ENCODE peak calls at places on chromosomes 13 and 19, in ten cellular contexts. D is germinal center; M is Calu3; T is IMR-90; L is mucosa of descending colon; G is A673; Y is CD4-positive, alpha-beta T cell; F is AG20443; U is neural crest cell; W is stimulated activated CD4-positive, alpha-beta T cell treated with anti-CD3 and anti-CD28 coated beads, Interleukin-1b, Interleukin-23, amount 100 ng/mL, for 24 hours. E is an unnamed sample.

GRCh38 chr19:49473868-49474544 is at the start of gene FLT3LG:
- DNase-seq in D (peak; percentile 92), M (peak; percentile 86), T (peak; percentile 69), L (peak; percentile 81), G (peak; percentile 86), Y (peak; percentile 93), F (peak; percentile 94), U (peak; percentile 61), W (peak; percentile 84), E (peak; percentile 89)

GRCh38 chr13:80695841-80696240 is 354.9 kb upstream of the SPRY2 start:
- DNase-seq in D (no peak), M (no peak), T (no peak), L (no peak), G (no peak), Y (no peak), F (no peak), U (no peak), W (no peak), E (no peak)

GRCh38 chr13:60754211-60754610 is 357.2 kb downstream of the TDRD3 start:
- DNase-seq in D (no peak), M (no peak), T (no peak), L (no peak), G (peak; percentile 58), Y (no peak), F (no peak), U (no peak), W (no peak), E (no peak)

GRCh38 chr19:57031156-57031555 is 88.6 kb upstream of the USP29 start:
- DNase-seq in D (no peak), M (no peak), T (no peak), L (no peak), G (no peak), Y (no peak), F (no peak), U (no peak), W (no peak), E (no peak)

GRCh38 chr13:34750078-34750703 is 191.9 kb upstream of the NBEA start:
- DNase-seq in D (no peak), M (no peak), T (no peak), L (peak; percentile 35), G (no peak), Y (no peak), F (peak; percentile 51), U (no peak), W (no peak), E (no peak)

GRCh38 chr13:52130641-52131040 is 1.8 kb upstream of the NEK5 start:
- DNase-seq in D (no peak), M (no peak), T (no peak), L (no peak), G (no peak), Y (no peak), F (no peak), U (no peak), W (no peak), E (no peak)

GRCh38 chr19:13741893-13742292 is 22.4 kb upstream of the MRI1 start:
- DNase-seq in D (no peak), M (no peak), T (no peak), L (no peak), G (no peak), Y (no peak), F (no peak), U (no peak), W (no peak), E (no peak)

GRCh38 chr13:71513414-71514063 is 353.5 kb downstream of the DACH1 start:
- DNase-seq in D (no peak), M (no peak), T (no peak), L (peak; percentile 3), G (no peak), Y (no peak), F (no peak), U (no peak), W (no peak), E (no peak)

GRCh38 chr13:22594041-22594440 is 586.7 kb upstream of the SGCG start:
- DNase-seq in D (no peak), M (no peak), T (no peak), L (no peak), G (no peak), Y (no peak), F (no peak), U (no peak), W (no peak), E (no peak)

GRCh38 chr13:24381539-24382265 is 72.3 kb downstream of the C1QTNF9 start:
- DNase-seq in D (no peak), M (no peak), T (peak; percentile 39), L (no peak), G (no peak), Y (no peak), F (peak; percentile 59), U (no peak), W (no peak), E (no peak)

GRCh38 chr19:33263325-33264023 is 37.8 kb upstream of the SLC7A10 start:
- DNase-seq in D (no peak), M (no peak), T (no peak), L (no peak), G (no peak), Y (no peak), F (no peak), U (no peak), W (no peak), E (no peak)

GRCh38 chr13:104043184-104043583 is 977.0 kb upstream of the SLC10A2 start:
- DNase-seq in D (no peak), M (no peak), T (peak; percentile 1), L (no peak), G (no peak), Y (no peak), F (no peak), U (no peak), W (no peak), E (no peak)

GRCh38 chr13:48635478-48635877 is 18.3 kb upstream of the CYSLTR2 start:
- DNase-seq in D (no peak), M (no peak), T (no peak), L (no peak), G (no peak), Y (no peak), F (no peak), U (no peak), W (no peak), E (no peak)

GRCh38 chr13:51785592-51786424 is 18.2 kb downstream of the DHRS12 start:
- DNase-seq in D (no peak), M (no peak), T (peak; percentile 44), L (peak; percentile 40), G (peak; percentile 96), Y (no peak), F (no peak), U (no peak), W (no peak), E (no peak)

GRCh38 chr13:100392709-100393630 is 195.6 kb downstream of the GGACT start:
- DNase-seq in D (no peak), M (peak; percentile 67), T (peak; percentile 100), L (peak; percentile 71), G (peak; percentile 97), Y (no peak), F (peak; percentile 91), U (no peak), W (peak; percentile 21), E (peak; percentile 2)

GRCh38 chr13:37277007-37277406 is 171.5 kb upstream of the CSNK1A1L start:
- DNase-seq in D (no peak), M (no peak), T (no peak), L (no peak), G (no peak), Y (no peak), F (no peak), U (no peak), W (no peak), E (no peak)

GRCh38 chr19:5621945-5622464 is 571 bp downstream of the SAFB2 start:
- DNase-seq in D (no peak), M (peak; percentile 1), T (no peak), L (peak; percentile 64), G (no peak), Y (no peak), F (peak; percentile 17), U (peak; percentile 4), W (no peak), E (no peak)

GRCh38 chr13:27024781-27025492 is 146.7 kb downstream of the USP12 start:
- DNase-seq in D (no peak), M (no peak), T (no peak), L (no peak), G (no peak), Y (no peak), F (no peak), U (no peak), W (no peak), E (no peak)

GRCh38 chr19:19460761-19461265 is 54.5 kb downstream of the TSSK6 start:
- DNase-seq in D (no peak), M (no peak), T (peak; percentile 30), L (peak; percentile 36), G (peak; percentile 31), Y (peak; percentile 48), F (peak; percentile 78), U (no peak), W (peak; percentile 39), E (no peak)

GRCh38 chr13:33318037-33318436 is 32.5 kb upstream of the STARD13 start:
- DNase-seq in D (no peak), M (no peak), T (peak; percentile 21), L (no peak), G (no peak), Y (no peak), F (no peak), U (no peak), W (no peak), E (no peak)

GRCh38 chr19:10430505-10431253 is 10.3 kb downstream of the PDE4A start:
- DNase-seq in D (no peak), M (no peak), T (peak; percentile 37), L (peak; percentile 73), G (no peak), Y (no peak), F (peak; percentile 96), U (no peak), W (no peak), E (no peak)

GRCh38 chr19:782195-783043 is 14.8 kb upstream of the PTBP1 start:
- DNase-seq in D (no peak), M (peak; percentile 53), T (peak; percentile 33), L (no peak), G (no peak), Y (no peak), F (peak; percentile 75), U (no peak), W (no peak), E (no peak)

GRCh38 chr19:55340144-55340783 is 588 bp downstream of the KMT5C start:
- DNase-seq in D (no peak), M (no peak), T (no peak), L (peak; percentile 56), G (no peak), Y (peak; percentile 35), F (no peak), U (no peak), W (no peak), E (no peak)

GRCh38 chr19:6524326-6524725 is 6.5 kb upstream of the TNFSF9 start:
- DNase-seq in D (no peak), M (no peak), T (no peak), L (no peak), G (no peak), Y (no peak), F (no peak), U (no peak), W (no peak), E (no peak)

GRCh38 chr13:45316210-45316799 is 24.7 kb downstream of the TPT1 start:
- DNase-seq in D (no peak), M (no peak), T (no peak), L (no peak), G (no peak), Y (no peak), F (no peak), U (no peak), W (no peak), E (no peak)

GRCh38 chr19:5369962-5370367 is 29.4 kb upstream of the PTPRS start:
- DNase-seq in D (peak; percentile 75), M (peak; percentile 65), T (no peak), L (peak; percentile 65), G (peak; percentile 61), Y (peak; percentile 11), F (peak; percentile 55), U (peak; percentile 76), W (peak; percentile 37), E (no peak)

GRCh38 chr13:35988648-35989081 is 142.5 kb downstream of the DCLK1 start:
- DNase-seq in D (no peak), M (no peak), T (no peak), L (no peak), G (peak; percentile 77), Y (no peak), F (peak; percentile 40), U (no peak), W (no peak), E (no peak)

GRCh38 chr13:94707400-94708021 is 4.8 kb downstream of the SOX21 start:
- DNase-seq in D (no peak), M (no peak), T (no peak), L (no peak), G (no peak), Y (no peak), F (no peak), U (peak; percentile 60), W (no peak), E (no peak)